ENCODE peak calls at places on chromosomes 6 and 20, in four cellular contexts. One of them, this sample, is unnamed.

GRCh38 chr6:127180421-127180820 is 62.0 kb downstream of the RSPO3 start:
- DNase-seq in pons: no peak
- DNase-seq in neural crest cell: no peak
- DNase-seq in stimulated activated CD4-positive, alpha-beta T cell treated with anti-CD3 and anti-CD28 coated beads, TNF-alpha, amount 100 ng/mL, for 24 hours: no peak
- DNase-seq in this sample: no peak

GRCh38 chr6:3484946-3485345 is 28.1 kb upstream of the SLC22A23 start:
- DNase-seq in neural crest cell: no peak
- DNase-seq in stimulated activated CD4-positive, alpha-beta T cell treated with anti-CD3 and anti-CD28 coated beads, TNF-alpha, amount 100 ng/mL, for 24 hours: no peak
- DNase-seq in pons: peak
- DNase-seq in this sample: no peak

GRCh38 chr6:6131492-6132109 is 124.9 kb upstream of the NRN1 start:
- DNase-seq in stimulated activated CD4-positive, alpha-beta T cell treated with anti-CD3 and anti-CD28 coated beads, TNF-alpha, amount 100 ng/mL, for 24 hours: no peak
- DNase-seq in neural crest cell: no peak
- DNase-seq in pons: peak
- DNase-seq in this sample: peak

GRCh38 chr20:51573576-51574243 is 31.2 kb upstream of the NFATC2 start:
- DNase-seq in pons: no peak
- DNase-seq in neural crest cell: no peak
- DNase-seq in stimulated activated CD4-positive, alpha-beta T cell treated with anti-CD3 and anti-CD28 coated beads, TNF-alpha, amount 100 ng/mL, for 24 hours: no peak
- DNase-seq in this sample: no peak

GRCh38 chr20:52924411-52925271 is 47.5 kb upstream of the TSHZ2 start:
- DNase-seq in pons: no peak
- DNase-seq in neural crest cell: no peak
- DNase-seq in stimulated activated CD4-positive, alpha-beta T cell treated with anti-CD3 and anti-CD28 coated beads, TNF-alpha, amount 100 ng/mL, for 24 hours: no peak
- DNase-seq in this sample: no peak

GRCh38 chr6:151782560-151782959 is 24.9 kb upstream of the ESR1 start:
- DNase-seq in neural crest cell: no peak
- DNase-seq in pons: no peak
- DNase-seq in stimulated activated CD4-positive, alpha-beta T cell treated with anti-CD3 and anti-CD28 coated beads, TNF-alpha, amount 100 ng/mL, for 24 hours: no peak
- DNase-seq in this sample: no peak

GRCh38 chr20:62400021-62400420 is 7.1 kb downstream of the CABLES2 start:
- DNase-seq in pons: no peak
- DNase-seq in stimulated activated CD4-positive, alpha-beta T cell treated with anti-CD3 and anti-CD28 coated beads, TNF-alpha, amount 100 ng/mL, for 24 hours: no peak
- DNase-seq in neural crest cell: no peak
- DNase-seq in this sample: peak

GRCh38 chr6:19845271-19846046 is 8.3 kb downstream of the ID4 start:
- DNase-seq in stimulated activated CD4-positive, alpha-beta T cell treated with anti-CD3 and anti-CD28 coated beads, TNF-alpha, amount 100 ng/mL, for 24 hours: no peak
- DNase-seq in neural crest cell: no peak
- DNase-seq in pons: no peak
- DNase-seq in this sample: no peak

GRCh38 chr6:167311286-167311685 is 13.6 kb upstream of the TTLL2 start:
- DNase-seq in pons: peak
- DNase-seq in stimulated activated CD4-positive, alpha-beta T cell treated with anti-CD3 and anti-CD28 coated beads, TNF-alpha, amount 100 ng/mL, for 24 hours: no peak
- DNase-seq in neural crest cell: peak
- DNase-seq in this sample: no peak

GRCh38 chr20:53748176-53748575 is 154.5 kb upstream of the ZNF217 start:
- DNase-seq in stimulated activated CD4-positive, alpha-beta T cell treated with anti-CD3 and anti-CD28 coated beads, TNF-alpha, amount 100 ng/mL, for 24 hours: no peak
- DNase-seq in pons: no peak
- DNase-seq in neural crest cell: no peak
- DNase-seq in this sample: no peak

GRCh38 chr6:13681305-13682061 is 30.2 kb downstream of the RANBP9 start:
- DNase-seq in stimulated activated CD4-positive, alpha-beta T cell treated with anti-CD3 and anti-CD28 coated beads, TNF-alpha, amount 100 ng/mL, for 24 hours: no peak
- DNase-seq in neural crest cell: no peak
- DNase-seq in pons: no peak
- DNase-seq in this sample: no peak

GRCh38 chr6:89144358-89145041 is 1.4 kb upstream of the PM20D2 start:
- DNase-seq in pons: no peak
- DNase-seq in neural crest cell: no peak
- DNase-seq in stimulated activated CD4-positive, alpha-beta T cell treated with anti-CD3 and anti-CD28 coated beads, TNF-alpha, amount 100 ng/mL, for 24 hours: no peak
- DNase-seq in this sample: peak

GRCh38 chr6:36358235-36358915 is 21.7 kb upstream of the BNIP5 start:
- DNase-seq in pons: peak
- DNase-seq in neural crest cell: no peak
- DNase-seq in stimulated activated CD4-positive, alpha-beta T cell treated with anti-CD3 and anti-CD28 coated beads, TNF-alpha, amount 100 ng/mL, for 24 hours: no peak
- DNase-seq in this sample: no peak

GRCh38 chr6:150720774-150721233 is 121.1 kb downstream of the PLEKHG1 start:
- DNase-seq in pons: peak
- DNase-seq in stimulated activated CD4-positive, alpha-beta T cell treated with anti-CD3 and anti-CD28 coated beads, TNF-alpha, amount 100 ng/mL, for 24 hours: no peak
- DNase-seq in neural crest cell: peak
- DNase-seq in this sample: peak

GRCh38 chr6:158174024-158174423 is 5.9 kb downstream of the GTF2H5 start:
- DNase-seq in pons: no peak
- DNase-seq in stimulated activated CD4-positive, alpha-beta T cell treated with anti-CD3 and anti-CD28 coated beads, TNF-alpha, amount 100 ng/mL, for 24 hours: no peak
- DNase-seq in neural crest cell: no peak
- DNase-seq in this sample: no peak

This sample was measured in NCI-H2081.